ENCODE peak calls at places on chromosomes 16 and 17, in seven cellular contexts. X is NCI-H1105 treated with DMSO at 0.1 percent for 48 hours; U is HCEC 1CT; D is NCI-H1092 treated with DMSO at 0.1 percent for 48 hours; Y is suprapubic skin; G is activated CD4-positive, alpha-beta T cell treated with anti-CD3 and anti-CD28 coated beads, Interleukin-2, amount 10 ng/mL, durations not matched to agents 7 days and 5 days; L is lower leg skin. I is an unnamed sample.

GRCh38 chr16:49262501-49262900 is 19.1 kb downstream of the CBLN1 start:
- DNase-seq in X (no peak), U (no peak), D (no peak), Y (no peak), G (no peak), L (no peak), I (no peak)

GRCh38 chr16:69880640-69881133 is 70.4 kb upstream of the CLEC18A start:
- DNase-seq in X (no peak), U (peak), D (no peak), Y (no peak), G (no peak), L (no peak), I (no peak)

GRCh38 chr16:86018487-86018886 is 119.5 kb downstream of the IRF8 start:
- DNase-seq in X (no peak), U (no peak), D (no peak), Y (peak), G (no peak), L (peak), I (no peak)

GRCh38 chr17:64262422-64263260 is at the start of gene TEX2:
- DNase-seq in X (no peak), U (peak), D (peak), Y (peak), G (peak), L (peak), I (peak)

GRCh38 chr17:8225813-8226535 is 15.6 kb upstream of the AURKB start:
- DNase-seq in X (peak), U (peak), D (no peak), Y (no peak), G (peak), L (peak), I (peak)

GRCh38 chr16:50859628-50860360 is 117.9 kb downstream of the CYLD start:
- DNase-seq in X (no peak), U (no peak), D (no peak), Y (no peak), G (no peak), L (no peak), I (no peak)

GRCh38 chr16:88375236-88376052 is 7.3 kb upstream of the ZNF469 start:
- DNase-seq in X (no peak), U (no peak), D (no peak), Y (no peak), G (no peak), L (no peak), I (no peak)

GRCh38 chr16:72951916-72952315 is 96.0 kb downstream of the ZFHX3 start:
- DNase-seq in X (no peak), U (no peak), D (no peak), Y (no peak), G (no peak), L (no peak), I (no peak)

GRCh38 chr17:66548659-66549311 is 246.4 kb downstream of the PRKCA start:
- DNase-seq in X (no peak), U (peak), D (no peak), Y (no peak), G (no peak), L (no peak), I (no peak)

GRCh38 chr16:57592591-57593003 is 35.8 kb upstream of the ADGRG1 start:
- DNase-seq in X (no peak), U (no peak), D (no peak), Y (peak), G (peak), L (no peak), I (no peak)

GRCh38 chr16:85571813-85572619 is 41.1 kb upstream of the GSE1 start:
- DNase-seq in X (no peak), U (no peak), D (no peak), Y (no peak), G (no peak), L (no peak), I (no peak)

GRCh38 chr17:17511971-17512858 is 16.0 kb upstream of the RASD1 start:
- DNase-seq in X (no peak), U (peak), D (no peak), Y (no peak), G (no peak), L (no peak), I (no peak)

GRCh38 chr17:27343972-27344607 is 50.2 kb downstream of the WSB1 start:
- DNase-seq in X (no peak), U (no peak), D (no peak), Y (no peak), G (no peak), L (no peak), I (peak)

GRCh38 chr17:62857526-62857925 is 49.4 kb upstream of the MARCHF10 start:
- DNase-seq in X (no peak), U (no peak), D (no peak), Y (no peak), G (no peak), L (no peak), I (no peak)

GRCh38 chr17:17533901-17534441 is 37.8 kb upstream of the RASD1 start:
- DNase-seq in X (peak), U (no peak), D (no peak), Y (no peak), G (no peak), L (no peak), I (peak)